ENCODE peak calls at places on chromosomes 11 and 22, in six cellular contexts. One of them, this sample, is unnamed.

GRCh38 chr22:17990942-17991341 is 33.4 kb downstream of the MICAL3 start:
- DNase-seq in choroid plexus epithelial cell: no peak
- DNase-seq in fibroblast of lung: no peak
- DNase-seq in SW 1271: no peak
- DNase-seq in activated T-cell treated with anti-CD3 and anti-CD28 coated beads, Interleukin-2, amount 50 U/mL, for 48 hours: no peak
- DNase-seq in GOT3: no peak
- DNase-seq in this sample: no peak

GRCh38 chr11:121318848-121319834 is 26.6 kb downstream of the SC5D start:
- DNase-seq in choroid plexus epithelial cell: peak
- DNase-seq in fibroblast of lung: peak
- DNase-seq in SW 1271: peak
- DNase-seq in activated T-cell treated with anti-CD3 and anti-CD28 coated beads, Interleukin-2, amount 50 U/mL, for 48 hours: no peak
- DNase-seq in GOT3: no peak
- DNase-seq in this sample: peak

GRCh38 chr11:8291421-8292350 is 28.0 kb upstream of the LMO1 start:
- DNase-seq in choroid plexus epithelial cell: no peak
- DNase-seq in fibroblast of lung: no peak
- DNase-seq in SW 1271: no peak
- DNase-seq in activated T-cell treated with anti-CD3 and anti-CD28 coated beads, Interleukin-2, amount 50 U/mL, for 48 hours: no peak
- DNase-seq in GOT3: no peak
- DNase-seq in this sample: no peak

GRCh38 chr11:22349446-22349845 is 11.3 kb downstream of the SLC17A6 start:
- DNase-seq in choroid plexus epithelial cell: no peak
- DNase-seq in fibroblast of lung: no peak
- DNase-seq in SW 1271: no peak
- DNase-seq in activated T-cell treated with anti-CD3 and anti-CD28 coated beads, Interleukin-2, amount 50 U/mL, for 48 hours: no peak
- DNase-seq in GOT3: no peak
- DNase-seq in this sample: no peak

GRCh38 chr11:65166893-65167292 is 3.1 kb upstream of the SPDYC start:
- DNase-seq in choroid plexus epithelial cell: no peak
- DNase-seq in fibroblast of lung: no peak
- DNase-seq in SW 1271: no peak
- DNase-seq in activated T-cell treated with anti-CD3 and anti-CD28 coated beads, Interleukin-2, amount 50 U/mL, for 48 hours: no peak
- DNase-seq in GOT3: no peak
- DNase-seq in this sample: no peak

GRCh38 chr22:39243443-39244072 is 1.2 kb downstream of the PDGFB start:
- DNase-seq in choroid plexus epithelial cell: no peak
- DNase-seq in fibroblast of lung: no peak
- DNase-seq in SW 1271: no peak
- DNase-seq in activated T-cell treated with anti-CD3 and anti-CD28 coated beads, Interleukin-2, amount 50 U/mL, for 48 hours: peak
- DNase-seq in GOT3: no peak
- DNase-seq in this sample: peak

GRCh38 chr22:32564170-32565001 is 89.8 kb downstream of the FBXO7 start:
- DNase-seq in choroid plexus epithelial cell: peak
- DNase-seq in fibroblast of lung: peak
- DNase-seq in SW 1271: no peak
- DNase-seq in activated T-cell treated with anti-CD3 and anti-CD28 coated beads, Interleukin-2, amount 50 U/mL, for 48 hours: no peak
- DNase-seq in GOT3: peak
- DNase-seq in this sample: peak

GRCh38 chr22:50444663-50445062 is 30.2 kb downstream of the SBF1 start:
- DNase-seq in choroid plexus epithelial cell: peak
- DNase-seq in fibroblast of lung: peak
- DNase-seq in SW 1271: peak
- DNase-seq in activated T-cell treated with anti-CD3 and anti-CD28 coated beads, Interleukin-2, amount 50 U/mL, for 48 hours: no peak
- DNase-seq in GOT3: no peak
- DNase-seq in this sample: peak

GRCh38 chr11:112856591-112856990 is 104.6 kb upstream of the NCAM1 start:
- DNase-seq in choroid plexus epithelial cell: no peak
- DNase-seq in fibroblast of lung: no peak
- DNase-seq in SW 1271: no peak
- DNase-seq in activated T-cell treated with anti-CD3 and anti-CD28 coated beads, Interleukin-2, amount 50 U/mL, for 48 hours: no peak
- DNase-seq in GOT3: no peak
- DNase-seq in this sample: peak

GRCh38 chr22:20430641-20431519 is 6.7 kb downstream of the SCARF2 start:
- DNase-seq in choroid plexus epithelial cell: no peak
- DNase-seq in fibroblast of lung: peak
- DNase-seq in SW 1271: peak
- DNase-seq in activated T-cell treated with anti-CD3 and anti-CD28 coated beads, Interleukin-2, amount 50 U/mL, for 48 hours: peak
- DNase-seq in GOT3: no peak
- DNase-seq in this sample: no peak

GRCh38 chr11:33970984-33971466 is 79.1 kb upstream of the LMO2 start:
- DNase-seq in choroid plexus epithelial cell: peak
- DNase-seq in fibroblast of lung: peak
- DNase-seq in SW 1271: peak
- DNase-seq in activated T-cell treated with anti-CD3 and anti-CD28 coated beads, Interleukin-2, amount 50 U/mL, for 48 hours: peak
- DNase-seq in GOT3: no peak
- DNase-seq in this sample: peak

GRCh38 chr11:65013130-65013691 is 749 bp upstream of the ARL2 start:
- DNase-seq in choroid plexus epithelial cell: peak
- DNase-seq in fibroblast of lung: peak
- DNase-seq in SW 1271: peak
- DNase-seq in activated T-cell treated with anti-CD3 and anti-CD28 coated beads, Interleukin-2, amount 50 U/mL, for 48 hours: peak
- DNase-seq in GOT3: peak
- DNase-seq in this sample: peak

GRCh38 chr22:22196018-22196533 is 48.5 kb upstream of the VPREB1 start:
- DNase-seq in choroid plexus epithelial cell: no peak
- DNase-seq in fibroblast of lung: no peak
- DNase-seq in SW 1271: no peak
- DNase-seq in activated T-cell treated with anti-CD3 and anti-CD28 coated beads, Interleukin-2, amount 50 U/mL, for 48 hours: no peak
- DNase-seq in GOT3: no peak
- DNase-seq in this sample: no peak

GRCh38 chr22:42080287-42080686 is 787 bp downstream of the SMDT1 start:
- DNase-seq in choroid plexus epithelial cell: peak
- DNase-seq in fibroblast of lung: peak
- DNase-seq in SW 1271: no peak
- DNase-seq in activated T-cell treated with anti-CD3 and anti-CD28 coated beads, Interleukin-2, amount 50 U/mL, for 48 hours: peak
- DNase-seq in GOT3: no peak
- DNase-seq in this sample: peak

GRCh38 chr11:65183201-65183891 is 1.6 kb downstream of the CAPN1 start:
- DNase-seq in choroid plexus epithelial cell: no peak
- DNase-seq in fibroblast of lung: no peak
- DNase-seq in SW 1271: no peak
- DNase-seq in activated T-cell treated with anti-CD3 and anti-CD28 coated beads, Interleukin-2, amount 50 U/mL, for 48 hours: no peak
- DNase-seq in GOT3: no peak
- DNase-seq in this sample: no peak

GRCh38 chr22:23722168-23722567 is 28.7 kb downstream of the ZNF70 start:
- DNase-seq in choroid plexus epithelial cell: no peak
- DNase-seq in fibroblast of lung: no peak
- DNase-seq in SW 1271: no peak
- DNase-seq in activated T-cell treated with anti-CD3 and anti-CD28 coated beads, Interleukin-2, amount 50 U/mL, for 48 hours: no peak
- DNase-seq in GOT3: no peak
- DNase-seq in this sample: no peak

GRCh38 chr22:24985824-24986214 is 33.3 kb downstream of the KIAA1671 start:
- DNase-seq in choroid plexus epithelial cell: peak
- DNase-seq in fibroblast of lung: peak
- DNase-seq in SW 1271: peak
- DNase-seq in activated T-cell treated with anti-CD3 and anti-CD28 coated beads, Interleukin-2, amount 50 U/mL, for 48 hours: no peak
- DNase-seq in GOT3: no peak
- DNase-seq in this sample: peak

GRCh38 chr22:33591946-33592345 is 328.3 kb downstream of the LARGE1 start:
- DNase-seq in choroid plexus epithelial cell: no peak
- DNase-seq in fibroblast of lung: no peak
- DNase-seq in SW 1271: no peak
- DNase-seq in activated T-cell treated with anti-CD3 and anti-CD28 coated beads, Interleukin-2, amount 50 U/mL, for 48 hours: no peak
- DNase-seq in GOT3: no peak
- DNase-seq in this sample: no peak

GRCh38 chr11:266676-267439 is 11.3 kb upstream of the NLRP6 start:
- DNase-seq in choroid plexus epithelial cell: no peak
- DNase-seq in fibroblast of lung: no peak
- DNase-seq in SW 1271: no peak
- DNase-seq in activated T-cell treated with anti-CD3 and anti-CD28 coated beads, Interleukin-2, amount 50 U/mL, for 48 hours: peak
- DNase-seq in GOT3: no peak
- DNase-seq in this sample: no peak

GRCh38 chr11:47244664-47245350 is 3.8 kb downstream of the ACP2 start:
- DNase-seq in choroid plexus epithelial cell: peak
- DNase-seq in fibroblast of lung: no peak
- DNase-seq in SW 1271: no peak
- DNase-seq in activated T-cell treated with anti-CD3 and anti-CD28 coated beads, Interleukin-2, amount 50 U/mL, for 48 hours: no peak
- DNase-seq in GOT3: no peak
- DNase-seq in this sample: no peak

GRCh38 chr22:43884600-43885318 is 7.1 kb downstream of the PNPLA5 start:
- DNase-seq in choroid plexus epithelial cell: peak
- DNase-seq in fibroblast of lung: peak
- DNase-seq in SW 1271: peak
- DNase-seq in activated T-cell treated with anti-CD3 and anti-CD28 coated beads, Interleukin-2, amount 50 U/mL, for 48 hours: peak
- DNase-seq in GOT3: no peak
- DNase-seq in this sample: peak

GRCh38 chr22:37101311-37102063 is 8.0 kb downstream of the TMPRSS6 start:
- DNase-seq in choroid plexus epithelial cell: no peak
- DNase-seq in fibroblast of lung: no peak
- DNase-seq in SW 1271: no peak
- DNase-seq in activated T-cell treated with anti-CD3 and anti-CD28 coated beads, Interleukin-2, amount 50 U/mL, for 48 hours: no peak
- DNase-seq in GOT3: no peak
- DNase-seq in this sample: no peak

GRCh38 chr11:441418-442274 is at the start of gene ANO9:
- DNase-seq in choroid plexus epithelial cell: no peak
- DNase-seq in fibroblast of lung: no peak
- DNase-seq in SW 1271: no peak
- DNase-seq in activated T-cell treated with anti-CD3 and anti-CD28 coated beads, Interleukin-2, amount 50 U/mL, for 48 hours: peak
- DNase-seq in GOT3: no peak
- DNase-seq in this sample: no peak

GRCh38 chr11:110986016-110986415 is 259.5 kb upstream of the POU2AF2 start:
- DNase-seq in choroid plexus epithelial cell: no peak
- DNase-seq in fibroblast of lung: no peak
- DNase-seq in SW 1271: no peak
- DNase-seq in activated T-cell treated with anti-CD3 and anti-CD28 coated beads, Interleukin-2, amount 50 U/mL, for 48 hours: no peak
- DNase-seq in GOT3: no peak
- DNase-seq in this sample: no peak

GRCh38 chr22:22931557-22932270 is 44.1 kb downstream of the IGLL5 start:
- DNase-seq in choroid plexus epithelial cell: no peak
- DNase-seq in fibroblast of lung: no peak
- DNase-seq in SW 1271: no peak
- DNase-seq in activated T-cell treated with anti-CD3 and anti-CD28 coated beads, Interleukin-2, amount 50 U/mL, for 48 hours: no peak
- DNase-seq in GOT3: no peak
- DNase-seq in this sample: no peak

GRCh38 chr22:29914165-29914564 is 31.2 kb downstream of the MTMR3 start:
- DNase-seq in choroid plexus epithelial cell: peak
- DNase-seq in fibroblast of lung: peak
- DNase-seq in SW 1271: no peak
- DNase-seq in activated T-cell treated with anti-CD3 and anti-CD28 coated beads, Interleukin-2, amount 50 U/mL, for 48 hours: no peak
- DNase-seq in GOT3: no peak
- DNase-seq in this sample: peak

GRCh38 chr11:12390687-12391110 is 13.3 kb downstream of the PARVA start:
- DNase-seq in choroid plexus epithelial cell: no peak
- DNase-seq in fibroblast of lung: no peak
- DNase-seq in SW 1271: no peak
- DNase-seq in activated T-cell treated with anti-CD3 and anti-CD28 coated beads, Interleukin-2, amount 50 U/mL, for 48 hours: no peak
- DNase-seq in GOT3: no peak
- DNase-seq in this sample: no peak

GRCh38 chr11:108854366-108854765 is 189.5 kb downstream of the DDX10 start:
- DNase-seq in choroid plexus epithelial cell: peak
- DNase-seq in fibroblast of lung: no peak
- DNase-seq in SW 1271: no peak
- DNase-seq in activated T-cell treated with anti-CD3 and anti-CD28 coated beads, Interleukin-2, amount 50 U/mL, for 48 hours: no peak
- DNase-seq in GOT3: no peak
- DNase-seq in this sample: no peak

GRCh38 chr11:113663567-113663966 is 42.5 kb downstream of the TMPRSS5 start:
- DNase-seq in choroid plexus epithelial cell: no peak
- DNase-seq in fibroblast of lung: no peak
- DNase-seq in SW 1271: no peak
- DNase-seq in activated T-cell treated with anti-CD3 and anti-CD28 coated beads, Interleukin-2, amount 50 U/mL, for 48 hours: no peak
- DNase-seq in GOT3: no peak
- DNase-seq in this sample: peak

GRCh38 chr11:83508804-83509203 is 222.6 kb upstream of the CCDC90B start:
- DNase-seq in choroid plexus epithelial cell: no peak
- DNase-seq in fibroblast of lung: no peak
- DNase-seq in SW 1271: no peak
- DNase-seq in activated T-cell treated with anti-CD3 and anti-CD28 coated beads, Interleukin-2, amount 50 U/mL, for 48 hours: no peak
- DNase-seq in GOT3: no peak
- DNase-seq in this sample: no peak

GRCh38 chr11:794766-795637 is 3.1 kb downstream of the SLC25A22 start:
- DNase-seq in choroid plexus epithelial cell: no peak
- DNase-seq in fibroblast of lung: no peak
- DNase-seq in SW 1271: no peak
- DNase-seq in activated T-cell treated with anti-CD3 and anti-CD28 coated beads, Interleukin-2, amount 50 U/mL, for 48 hours: no peak
- DNase-seq in GOT3: no peak
- DNase-seq in this sample: no peak

GRCh38 chr11:9047986-9048522 is 43.3 kb downstream of the SCUBE2 start:
- DNase-seq in choroid plexus epithelial cell: peak
- DNase-seq in fibroblast of lung: peak
- DNase-seq in SW 1271: no peak
- DNase-seq in activated T-cell treated with anti-CD3 and anti-CD28 coated beads, Interleukin-2, amount 50 U/mL, for 48 hours: no peak
- DNase-seq in GOT3: no peak
- DNase-seq in this sample: no peak